ENCODE peak calls at places on chromosomes 6 and 20, in ten cellular contexts. C, T, R, Q, L, Z, S, F, X and G are unnamed samples.

GRCh38 chr20:63220696-63221399 is 4.9 kb upstream of the YTHDF1 start:
- DNase-seq in F (no peak), X (no peak), T (no peak), C (no peak), S (no peak), Z (no peak), Q (no peak), L (no peak), R (no peak), G (no peak)

GRCh38 chr6:119497988-119498727 is 148.6 kb upstream of the MAN1A1 start:
- DNase-seq in X (no peak), S (no peak), C (no peak), R (no peak), Q (no peak), L (no peak), Z (no peak), T (no peak), F (no peak), G (no peak)

GRCh38 chr20:53413188-53413631 is 180.4 kb downstream of the ZNF217 start:
- DNase-seq in X (no peak), S (no peak), L (no peak), Q (peak; percentile 53), T (peak; percentile 63), Z (no peak), F (no peak), R (peak; percentile 70), C (no peak), G (peak; percentile 51)

GRCh38 chr6:82240191-82240590 is 7.4 kb downstream of the IBTK start:
- DNase-seq in F (no peak), S (no peak), L (no peak), X (no peak), C (no peak), T (no peak), Z (no peak), Q (no peak), R (no peak), G (no peak)

GRCh38 chr6:158475344-158476302 is 84.3 kb upstream of the TMEM181 start:
- DNase-seq in L (no peak), C (peak; percentile 4), T (peak; percentile 70), X (no peak), Z (no peak), Q (peak; percentile 61), F (peak; percentile 74), R (no peak), S (peak; percentile 67), G (no peak)

GRCh38 chr20:1137236-1137635 is 18.8 kb downstream of the PSMF1 start:
- DNase-seq in F (no peak), X (no peak), Q (no peak), Z (no peak), C (no peak), L (no peak), T (no peak), R (no peak), S (no peak), G (no peak)

GRCh38 chr6:16982827-16983226 is 119.0 kb upstream of the STMND1 start:
- DNase-seq in F (peak; percentile 99), T (no peak), C (no peak), L (no peak), R (no peak), S (peak; percentile 70), Z (no peak), Q (no peak), X (no peak), G (no peak)

GRCh38 chr20:58268421-58268821 is 40.0 kb upstream of the ANKRD60 start:
- DNase-seq in X (no peak), S (no peak), T (peak; percentile 46), Z (no peak), Q (peak; percentile 56), F (no peak), C (no peak), R (no peak), L (no peak), G (no peak)

GRCh38 chr6:52020961-52021570 is 66.3 kb downstream of the PKHD1 start:
- DNase-seq in Z (no peak), R (no peak), T (no peak), S (peak; percentile 48), Q (no peak), F (no peak), X (no peak), C (no peak), L (no peak), G (no peak)

GRCh38 chr6:118468682-118469465 is 79.2 kb upstream of the PLN start:
- DNase-seq in T (peak; percentile 50), Z (no peak), F (peak; percentile 26), C (no peak), X (no peak), R (no peak), L (no peak), S (peak; percentile 8), Q (no peak), G (no peak)

GRCh38 chr20:37145014-37145413 is 34.1 kb upstream of the RPN2 start:
- DNase-seq in X (no peak), F (no peak), L (no peak), Q (no peak), S (peak; percentile 12), T (no peak), R (no peak), C (no peak), Z (no peak), G (no peak)

GRCh38 chr6:106163446-106163965 is 77.4 kb downstream of the PRDM1 start:
- DNase-seq in X (peak; percentile 63), L (no peak), F (peak; percentile 70), T (no peak), C (no peak), S (peak; percentile 80), Q (peak; percentile 27), Z (no peak), R (no peak), G (peak; percentile 25)

GRCh38 chr6:20013485-20013884 is 176.3 kb downstream of the ID4 start:
- DNase-seq in L (no peak), C (no peak), R (no peak), F (no peak), Q (no peak), Z (no peak), T (no peak), X (no peak), S (no peak), G (no peak)

GRCh38 chr20:45835230-45836224 is 1.9 kb downstream of the SNX21 start:
- DNase-seq in T (no peak), L (peak; percentile 83), R (no peak), F (peak; percentile 53), X (peak; percentile 88), Q (no peak), Z (peak; percentile 86), S (no peak), C (peak; percentile 44), G (peak; percentile 83)

GRCh38 chr6:158411998-158412397 is 99.7 kb downstream of the TULP4 start:
- DNase-seq in C (no peak), Z (no peak), L (no peak), S (no peak), T (peak; percentile 94), R (no peak), X (no peak), F (no peak), Q (no peak), G (no peak)

GRCh38 chr6:17962436-17963031 is 24.9 kb downstream of the KIF13A start:
- DNase-seq in L (peak; percentile 94), F (peak; percentile 98), Q (peak; percentile 35), S (peak; percentile 97), X (peak; percentile 73), Z (peak; percentile 72), T (no peak), R (no peak), C (peak; percentile 83), G (peak; percentile 86)

GRCh38 chr20:64232794-64233193 is 22.8 kb upstream of the PCMTD2 start:
- DNase-seq in Z (no peak), Q (no peak), S (no peak), X (no peak), T (no peak), C (peak; percentile 46), R (peak; percentile 30), L (no peak), F (no peak), G (peak; percentile 69)
- H3K4me3 ChIP-seq in Z (no peak overlapping the region), Q (no peak overlapping the region), S (no peak overlapping the region), X (no peak overlapping the region), T (no peak overlapping the region), C (no peak overlapping the region), R (no peak overlapping the region), L (no peak overlapping the region), F (no peak overlapping the region), G (no peak overlapping the region)

GRCh38 chr6:99514089-99514488 is 1.1 kb downstream of the USP45 start:
- DNase-seq in R (no peak), S (peak; percentile 19), L (no peak), C (no peak), Q (peak; percentile 20), T (no peak), X (no peak), F (no peak), Z (no peak), G (no peak)
- H3K9me3 ChIP-seq in R (no peaks in the 10 kb centered on the region), S (no peaks in the 10 kb centered on the region), L (no peaks in the 10 kb centered on the region), C (no peaks in the 10 kb centered on the region), Q (no peaks in the 10 kb centered on the region), T (no peaks in the 10 kb centered on the region), X (no peaks in the 10 kb centered on the region), F (no peaks in the 10 kb centered on the region), Z (no peaks in the 10 kb centered on the region), G (no peaks in the 10 kb centered on the region)

DNA sequence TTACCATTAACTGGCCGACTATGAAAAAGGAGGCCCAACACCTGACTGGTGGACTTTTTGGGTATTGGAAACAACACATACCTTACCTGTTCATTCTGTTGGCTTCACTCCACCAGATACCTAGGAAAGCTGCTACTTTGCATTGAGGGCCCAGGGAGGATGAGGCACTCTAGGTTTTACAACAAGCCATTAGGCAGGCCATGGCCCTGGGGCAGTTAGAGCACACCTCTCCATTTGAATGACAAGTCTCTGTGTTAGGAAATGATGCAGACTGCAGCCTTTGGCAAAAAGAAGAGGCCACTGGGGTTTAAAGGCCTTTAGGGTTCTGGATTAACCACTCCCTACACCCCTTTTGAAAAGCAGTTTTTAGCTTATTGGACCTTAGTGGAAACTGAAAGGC is 144.3 kb downstream of the OR2B2 start:
- DNase-seq in R (no peak), Z (no peak), S (no peak), X (no peak), Q (no peak), L (no peak), T (no peak), C (no peak), F (no peak), G (no peak)
- H3K27me3 ChIP-seq in R (peaks cover 14% of the 10 kb centered on the region), Z (no peaks in the 10 kb centered on the region), S (peaks cover 61% of the 10 kb centered on the region), X (no peaks in the 10 kb centered on the region), Q (no peaks in the 10 kb centered on the region), L (no peaks in the 10 kb centered on the region), T (no peaks in the 10 kb centered on the region), C (peaks cover 61% of the 10 kb centered on the region), F (peaks cover 14% of the 10 kb centered on the region), G (no peaks in the 10 kb centered on the region)

DNA sequence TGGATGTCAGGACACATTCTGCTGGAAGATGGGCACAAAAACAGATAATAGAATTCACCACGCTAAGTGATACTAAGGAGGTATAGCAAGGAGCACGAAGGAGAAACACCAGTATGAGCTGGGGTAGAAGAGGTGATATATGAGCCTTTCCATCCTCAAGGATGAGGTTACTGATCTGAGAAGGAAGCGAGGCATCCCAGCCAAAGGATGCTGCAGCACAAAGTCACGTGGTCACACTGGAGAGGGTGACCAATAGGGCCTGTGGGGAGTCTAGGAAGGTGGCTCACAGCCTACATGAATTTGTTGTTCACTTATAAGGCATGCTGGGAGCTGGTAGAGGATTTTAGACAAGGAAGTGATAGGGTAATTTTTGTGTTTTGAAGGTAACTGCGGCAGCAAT is 1.4 kb downstream of the GINS1 start:
- DNase-seq in T (no peak), C (no peak), X (no peak), L (no peak), Z (no peak), Q (no peak), S (no peak), R (no peak), F (no peak), G (no peak)
- H3K4me3 ChIP-seq in T (peak overlapping the region; percentile 74), C (no peak overlapping the region), X (no peak overlapping the region), L (no peak overlapping the region), Z (no peak overlapping the region), Q (no peak overlapping the region), S (no peak overlapping the region), R (no peak overlapping the region), F (peak overlapping the region; percentile 78), G (no peak overlapping the region)